ENCODE peak calls at places on chromosomes 3 and 15, in ten cellular contexts. One of them, this sample, is unnamed. For H3K9me3, the result is how much of the 10 kb centered on the place peaks cover.

GRCh38 chr15:57410373-57410772 is 34.1 kb downstream of the CGNL1 start:
- DNase-seq in left ventricle myocardium inferior: no peak
- DNase-seq in iPS DF 6.9: no peak
- DNase-seq in effector memory CD4-positive, alpha-beta T cell: no peak
- DNase-seq in Panc1: no peak
- DNase-seq in CD4-positive, alpha-beta memory T cell: no peak
- DNase-seq in H1: no peak
- DNase-seq in ovary: no peak
- DNase-seq in IMR-90: no peak
- DNase-seq in PC-3: no peak
- DNase-seq in this sample: no peak

GRCh38 chr3:183220828-183221227 is 32.2 kb upstream of the B3GNT5 start:
- DNase-seq in left ventricle myocardium inferior: no peak
- DNase-seq in iPS DF 6.9: no peak
- DNase-seq in effector memory CD4-positive, alpha-beta T cell: no peak
- DNase-seq in Panc1: no peak
- DNase-seq in CD4-positive, alpha-beta memory T cell: no peak
- DNase-seq in H1: no peak
- DNase-seq in ovary: no peak
- DNase-seq in IMR-90: no peak
- DNase-seq in PC-3: no peak
- DNase-seq in this sample: no peak

GRCh38 chr15:70507772-70508351 is 255.5 kb downstream of the UACA start:
- DNase-seq in left ventricle myocardium inferior: no peak
- DNase-seq in iPS DF 6.9: no peak
- DNase-seq in effector memory CD4-positive, alpha-beta T cell: no peak
- DNase-seq in Panc1: peak
- DNase-seq in CD4-positive, alpha-beta memory T cell: no peak
- DNase-seq in H1: no peak
- DNase-seq in ovary: no peak
- DNase-seq in IMR-90: peak
- DNase-seq in PC-3: peak
- DNase-seq in this sample: peak

GRCh38 chr3:58383904-58384303 is 49.7 kb downstream of the PDHB start:
- DNase-seq in left ventricle myocardium inferior: no peak
- DNase-seq in iPS DF 6.9: no peak
- DNase-seq in effector memory CD4-positive, alpha-beta T cell: no peak
- DNase-seq in Panc1: peak
- DNase-seq in CD4-positive, alpha-beta memory T cell: no peak
- DNase-seq in H1: no peak
- DNase-seq in ovary: no peak
- DNase-seq in IMR-90: peak
- DNase-seq in PC-3: peak
- DNase-seq in this sample: peak

GRCh38 chr15:101189341-101189679 is 62.5 kb downstream of the CHSY1 start:
- DNase-seq in left ventricle myocardium inferior: no peak
- DNase-seq in iPS DF 6.9: no peak
- DNase-seq in effector memory CD4-positive, alpha-beta T cell: no peak
- DNase-seq in Panc1: no peak
- DNase-seq in CD4-positive, alpha-beta memory T cell: no peak
- DNase-seq in H1: no peak
- DNase-seq in ovary: no peak
- DNase-seq in IMR-90: no peak
- DNase-seq in PC-3: no peak
- DNase-seq in this sample: no peak

GRCh38 chr3:71232895-71233294 is 350.6 kb downstream of the FOXP1 start:
- DNase-seq in left ventricle myocardium inferior: no peak
- DNase-seq in iPS DF 6.9: no peak
- DNase-seq in effector memory CD4-positive, alpha-beta T cell: no peak
- DNase-seq in Panc1: no peak
- DNase-seq in CD4-positive, alpha-beta memory T cell: no peak
- DNase-seq in H1: no peak
- DNase-seq in ovary: no peak
- DNase-seq in IMR-90: no peak
- DNase-seq in PC-3: no peak
- DNase-seq in this sample: no peak

GRCh38 chr3:141373768-141374526 is 5.6 kb downstream of the ZBTB38 start:
- DNase-seq in left ventricle myocardium inferior: no peak
- DNase-seq in iPS DF 6.9: peak
- DNase-seq in effector memory CD4-positive, alpha-beta T cell: no peak
- DNase-seq in Panc1: no peak
- DNase-seq in CD4-positive, alpha-beta memory T cell: no peak
- DNase-seq in H1: no peak
- DNase-seq in ovary: no peak
- DNase-seq in IMR-90: peak
- DNase-seq in PC-3: no peak
- DNase-seq in this sample: peak

GRCh38 chr15:62578960-62579359 is 413.9 kb upstream of the C2CD4B start:
- DNase-seq in left ventricle myocardium inferior: no peak
- DNase-seq in iPS DF 6.9: no peak
- DNase-seq in effector memory CD4-positive, alpha-beta T cell: no peak
- DNase-seq in Panc1: no peak
- DNase-seq in CD4-positive, alpha-beta memory T cell: no peak
- DNase-seq in H1: no peak
- DNase-seq in ovary: no peak
- DNase-seq in IMR-90: no peak
- DNase-seq in PC-3: no peak
- DNase-seq in this sample: no peak

GRCh38 chr3:138327831-138328230 is 1.8 kb downstream of the NME9 start:
- DNase-seq in left ventricle myocardium inferior: no peak
- DNase-seq in iPS DF 6.9: no peak
- DNase-seq in effector memory CD4-positive, alpha-beta T cell: no peak
- DNase-seq in Panc1: no peak
- DNase-seq in CD4-positive, alpha-beta memory T cell: peak
- DNase-seq in H1: no peak
- DNase-seq in ovary: no peak
- DNase-seq in IMR-90: no peak
- DNase-seq in PC-3: peak
- DNase-seq in this sample: no peak

GRCh38 chr3:45486136-45486535 is 97.8 kb downstream of the LARS2 start:
- DNase-seq in left ventricle myocardium inferior: no peak
- DNase-seq in iPS DF 6.9: no peak
- DNase-seq in effector memory CD4-positive, alpha-beta T cell: no peak
- DNase-seq in Panc1: no peak
- DNase-seq in CD4-positive, alpha-beta memory T cell: no peak
- DNase-seq in H1: no peak
- DNase-seq in ovary: no peak
- DNase-seq in IMR-90: peak
- DNase-seq in PC-3: no peak
- DNase-seq in this sample: peak

GRCh38 chr3:169659096-169659521 is 4.4 kb downstream of the MECOM start:
- DNase-seq in left ventricle myocardium inferior: peak
- DNase-seq in iPS DF 6.9: no peak
- DNase-seq in effector memory CD4-positive, alpha-beta T cell: no peak
- DNase-seq in Panc1: no peak
- DNase-seq in CD4-positive, alpha-beta memory T cell: no peak
- DNase-seq in H1: peak
- DNase-seq in ovary: no peak
- DNase-seq in IMR-90: no peak
- DNase-seq in PC-3: no peak
- DNase-seq in this sample: no peak

GRCh38 chr3:11465744-11466611 is 177.7 kb downstream of the VGLL4 start:
- DNase-seq in left ventricle myocardium inferior: no peak
- DNase-seq in iPS DF 6.9: no peak
- DNase-seq in effector memory CD4-positive, alpha-beta T cell: no peak
- DNase-seq in Panc1: no peak
- DNase-seq in CD4-positive, alpha-beta memory T cell: no peak
- DNase-seq in H1: no peak
- DNase-seq in ovary: no peak
- DNase-seq in IMR-90: peak
- DNase-seq in PC-3: no peak
- DNase-seq in this sample: peak

GRCh38 chr3:124217542-124217941 is 225.6 kb upstream of the ROPN1 start:
- DNase-seq in left ventricle myocardium inferior: peak
- DNase-seq in iPS DF 6.9: peak
- DNase-seq in effector memory CD4-positive, alpha-beta T cell: no peak
- DNase-seq in Panc1: no peak
- DNase-seq in CD4-positive, alpha-beta memory T cell: no peak
- DNase-seq in H1: peak
- DNase-seq in ovary: no peak
- DNase-seq in IMR-90: peak
- DNase-seq in PC-3: peak
- DNase-seq in this sample: peak

GRCh38 chr3:52428151-52429005 is 16.5 kb downstream of the SEMA3G start:
- DNase-seq in left ventricle myocardium inferior: peak
- DNase-seq in iPS DF 6.9: no peak
- DNase-seq in effector memory CD4-positive, alpha-beta T cell: no peak
- DNase-seq in Panc1: no peak
- DNase-seq in CD4-positive, alpha-beta memory T cell: peak
- DNase-seq in H1: no peak
- DNase-seq in ovary: peak
- DNase-seq in IMR-90: peak
- DNase-seq in PC-3: peak
- DNase-seq in this sample: peak

GRCh38 chr3:152539191-152539764 is 270.5 kb downstream of the MBNL1 start:
- DNase-seq in left ventricle myocardium inferior: no peak
- DNase-seq in iPS DF 6.9: no peak
- DNase-seq in effector memory CD4-positive, alpha-beta T cell: no peak
- DNase-seq in Panc1: no peak
- DNase-seq in CD4-positive, alpha-beta memory T cell: no peak
- DNase-seq in H1: no peak
- DNase-seq in ovary: no peak
- DNase-seq in IMR-90: no peak
- DNase-seq in PC-3: no peak
- DNase-seq in this sample: no peak

GRCh38 chr3:153284282-153284938 is 122.4 kb downstream of the RAP2B start:
- DNase-seq in left ventricle myocardium inferior: no peak
- DNase-seq in iPS DF 6.9: no peak
- DNase-seq in effector memory CD4-positive, alpha-beta T cell: no peak
- DNase-seq in Panc1: no peak
- DNase-seq in CD4-positive, alpha-beta memory T cell: peak
- DNase-seq in H1: no peak
- DNase-seq in ovary: peak
- DNase-seq in IMR-90: peak
- DNase-seq in PC-3: peak
- DNase-seq in this sample: peak

GRCh38 chr3:132660745-132661067 is 577 bp downstream of the UBA5 start:
- DNase-seq in left ventricle myocardium inferior: no peak
- DNase-seq in iPS DF 6.9: no peak
- DNase-seq in effector memory CD4-positive, alpha-beta T cell: no peak
- DNase-seq in Panc1: no peak
- DNase-seq in CD4-positive, alpha-beta memory T cell: no peak
- DNase-seq in H1: no peak
- DNase-seq in ovary: no peak
- DNase-seq in IMR-90: peak
- DNase-seq in PC-3: peak
- DNase-seq in this sample: peak

GRCh38 chr3:27678234-27678633 is 43.9 kb downstream of the EOMES start:
- DNase-seq in left ventricle myocardium inferior: no peak
- DNase-seq in iPS DF 6.9: no peak
- DNase-seq in effector memory CD4-positive, alpha-beta T cell: no peak
- DNase-seq in Panc1: no peak
- DNase-seq in CD4-positive, alpha-beta memory T cell: no peak
- DNase-seq in H1: no peak
- DNase-seq in ovary: no peak
- DNase-seq in IMR-90: no peak
- DNase-seq in PC-3: no peak
- DNase-seq in this sample: no peak
- H3K27ac ChIP-seq in left ventricle myocardium inferior: no peak
- H3K27ac ChIP-seq in iPS DF 6.9: no peak
- H3K27ac ChIP-seq in effector memory CD4-positive, alpha-beta T cell: no peak
- H3K27ac ChIP-seq in Panc1: peak
- H3K27ac ChIP-seq in CD4-positive, alpha-beta memory T cell: no peak
- H3K27ac ChIP-seq in H1: no peak
- H3K27ac ChIP-seq in ovary: peak
- H3K27ac ChIP-seq in IMR-90: peak
- H3K27ac ChIP-seq in PC-3: peak
- H3K27ac ChIP-seq in this sample: peak

DNA sequence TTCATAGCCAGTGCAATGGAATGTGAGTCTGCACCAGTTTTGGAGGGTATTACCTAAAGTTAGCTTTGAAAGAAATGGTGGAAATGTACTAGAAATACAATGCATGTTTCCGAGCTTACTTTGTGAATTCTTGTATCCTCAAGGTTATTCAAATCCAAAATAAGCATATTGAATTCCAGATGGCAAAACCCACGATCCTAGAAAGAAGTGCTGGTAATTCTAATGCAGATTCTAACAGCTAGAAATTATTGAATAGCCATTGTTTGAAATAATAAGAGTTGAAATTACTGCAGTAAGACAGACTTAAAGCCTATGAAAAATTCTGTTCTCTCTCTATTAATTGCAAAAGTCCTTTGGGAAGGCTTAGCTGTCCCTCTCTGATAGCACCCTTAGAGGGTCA is 258.4 kb downstream of the CHL1 start:
- DNase-seq in left ventricle myocardium inferior: no peak
- DNase-seq in iPS DF 6.9: no peak
- DNase-seq in effector memory CD4-positive, alpha-beta T cell: no peak
- DNase-seq in Panc1: no peak
- DNase-seq in CD4-positive, alpha-beta memory T cell: no peak
- DNase-seq in H1: no peak
- DNase-seq in ovary: no peak
- DNase-seq in IMR-90: no peak
- DNase-seq in PC-3: no peak
- DNase-seq in this sample: no peak
- H3K9me3 ChIP-seq in left ventricle myocardium inferior: under half
- H3K9me3 ChIP-seq in iPS DF 6.9: under half
- H3K9me3 ChIP-seq in effector memory CD4-positive, alpha-beta T cell: under half
- H3K9me3 ChIP-seq in Panc1: under half
- H3K9me3 ChIP-seq in CD4-positive, alpha-beta memory T cell: under half
- H3K9me3 ChIP-seq in H1: under half
- H3K9me3 ChIP-seq in ovary: under half
- H3K9me3 ChIP-seq in IMR-90: under half
- H3K9me3 ChIP-seq in PC-3: under half
- H3K9me3 ChIP-seq in this sample: under half

GRCh38 chr3:101574388-101575156 is 592 bp downstream of the PCNP start:
- DNase-seq in left ventricle myocardium inferior: peak
- DNase-seq in iPS DF 6.9: no peak
- DNase-seq in effector memory CD4-positive, alpha-beta T cell: peak
- DNase-seq in Panc1: peak
- DNase-seq in CD4-positive, alpha-beta memory T cell: peak
- DNase-seq in H1: peak
- DNase-seq in ovary: peak
- DNase-seq in IMR-90: peak
- DNase-seq in PC-3: peak
- DNase-seq in this sample: peak

GRCh38 chr3:101573449-101574387 is at the start of gene PCNP:
- DNase-seq in left ventricle myocardium inferior: peak
- DNase-seq in iPS DF 6.9: peak
- DNase-seq in effector memory CD4-positive, alpha-beta T cell: peak
- DNase-seq in Panc1: peak
- DNase-seq in CD4-positive, alpha-beta memory T cell: peak
- DNase-seq in H1: peak
- DNase-seq in ovary: peak
- DNase-seq in IMR-90: peak
- DNase-seq in PC-3: peak
- DNase-seq in this sample: peak

GRCh38 chr3:101577276-101577675 is 3.3 kb downstream of the PCNP start:
- DNase-seq in left ventricle myocardium inferior: no peak
- DNase-seq in iPS DF 6.9: no peak
- DNase-seq in effector memory CD4-positive, alpha-beta T cell: no peak
- DNase-seq in Panc1: no peak
- DNase-seq in CD4-positive, alpha-beta memory T cell: no peak
- DNase-seq in H1: no peak
- DNase-seq in ovary: no peak
- DNase-seq in IMR-90: no peak
- DNase-seq in PC-3: no peak
- DNase-seq in this sample: no peak
- H3K27ac ChIP-seq in left ventricle myocardium inferior: peak
- H3K27ac ChIP-seq in iPS DF 6.9: no peak
- H3K27ac ChIP-seq in effector memory CD4-positive, alpha-beta T cell: no peak
- H3K27ac ChIP-seq in Panc1: no peak
- H3K27ac ChIP-seq in CD4-positive, alpha-beta memory T cell: no peak
- H3K27ac ChIP-seq in H1: no peak
- H3K27ac ChIP-seq in ovary: no peak
- H3K27ac ChIP-seq in IMR-90: no peak
- H3K27ac ChIP-seq in PC-3: no peak
- H3K27ac ChIP-seq in this sample: no peak

GRCh38 chr3:127929818-127930217 is 14.8 kb downstream of the KBTBD12 start:
- DNase-seq in left ventricle myocardium inferior: no peak
- DNase-seq in iPS DF 6.9: no peak
- DNase-seq in effector memory CD4-positive, alpha-beta T cell: no peak
- DNase-seq in Panc1: no peak
- DNase-seq in CD4-positive, alpha-beta memory T cell: no peak
- DNase-seq in H1: no peak
- DNase-seq in ovary: no peak
- DNase-seq in IMR-90: no peak
- DNase-seq in PC-3: peak
- DNase-seq in this sample: no peak
- H3K9me3 ChIP-seq in left ventricle myocardium inferior: under half
- H3K9me3 ChIP-seq in iPS DF 6.9: under half
- H3K9me3 ChIP-seq in effector memory CD4-positive, alpha-beta T cell: under half
- H3K9me3 ChIP-seq in Panc1: under half
- H3K9me3 ChIP-seq in CD4-positive, alpha-beta memory T cell: under half
- H3K9me3 ChIP-seq in H1: under half
- H3K9me3 ChIP-seq in ovary: under half
- H3K9me3 ChIP-seq in IMR-90: under half
- H3K9me3 ChIP-seq in PC-3: under half
- H3K9me3 ChIP-seq in this sample: under half